ENCODE peak calls at places on chromosomes 13 and 19, in eight cellular contexts. One of them, this sample, is unnamed.

GRCh38 chr13:58630794-58631193 is 999.2 kb downstream of the PCDH17 start:
- DNase-seq in GM12891: no peak
- DNase-seq in GM12892: no peak
- DNase-seq in breast epithelium: no peak
- DNase-seq in stomach: no peak
- DNase-seq in HL-60: no peak
- DNase-seq in SK-N-SH: no peak
- DNase-seq in sigmoid colon: no peak
- DNase-seq in this sample: no peak

GRCh38 chr13:109610517-109610916 is 175.9 kb downstream of the IRS2 start:
- DNase-seq in GM12891: peak
- DNase-seq in GM12892: peak
- DNase-seq in breast epithelium: no peak
- DNase-seq in stomach: peak
- DNase-seq in HL-60: peak
- DNase-seq in SK-N-SH: peak
- DNase-seq in sigmoid colon: peak
- DNase-seq in this sample: no peak

GRCh38 chr13:95301135-95301946 is at the start of gene ABCC4:
- DNase-seq in GM12891: peak
- DNase-seq in GM12892: peak
- DNase-seq in breast epithelium: no peak
- DNase-seq in stomach: peak
- DNase-seq in HL-60: peak
- DNase-seq in SK-N-SH: peak
- DNase-seq in sigmoid colon: peak
- DNase-seq in this sample: peak

GRCh38 chr13:95049772-95050171 is 251.5 kb downstream of the ABCC4 start:
- DNase-seq in GM12891: no peak
- DNase-seq in GM12892: no peak
- DNase-seq in breast epithelium: no peak
- DNase-seq in stomach: no peak
- DNase-seq in HL-60: no peak
- DNase-seq in SK-N-SH: no peak
- DNase-seq in sigmoid colon: no peak
- DNase-seq in this sample: no peak

GRCh38 chr19:55113570-55114039 is 3.8 kb downstream of the PPP1R12C start:
- DNase-seq in GM12891: no peak
- DNase-seq in GM12892: peak
- DNase-seq in breast epithelium: peak
- DNase-seq in stomach: peak
- DNase-seq in HL-60: no peak
- DNase-seq in SK-N-SH: peak
- DNase-seq in sigmoid colon: peak
- DNase-seq in this sample: peak

GRCh38 chr13:108957369-108958012 is 328.1 kb downstream of the MYO16 start:
- DNase-seq in GM12891: no peak
- DNase-seq in GM12892: no peak
- DNase-seq in breast epithelium: no peak
- DNase-seq in stomach: no peak
- DNase-seq in HL-60: no peak
- DNase-seq in SK-N-SH: no peak
- DNase-seq in sigmoid colon: peak
- DNase-seq in this sample: peak

GRCh38 chr13:49986471-49986870 is 10.4 kb upstream of the TRIM13 start:
- DNase-seq in GM12891: no peak
- DNase-seq in GM12892: no peak
- DNase-seq in breast epithelium: no peak
- DNase-seq in stomach: no peak
- DNase-seq in HL-60: no peak
- DNase-seq in SK-N-SH: no peak
- DNase-seq in sigmoid colon: no peak
- DNase-seq in this sample: no peak

GRCh38 chr13:76222511-76222910 is 586.4 kb downstream of the LMO7 start:
- DNase-seq in GM12891: no peak
- DNase-seq in GM12892: no peak
- DNase-seq in breast epithelium: no peak
- DNase-seq in stomach: no peak
- DNase-seq in HL-60: no peak
- DNase-seq in SK-N-SH: no peak
- DNase-seq in sigmoid colon: no peak
- DNase-seq in this sample: no peak

GRCh38 chr13:99206873-99207272 is 6.2 kb downstream of the UBAC2 start:
- DNase-seq in GM12891: no peak
- DNase-seq in GM12892: no peak
- DNase-seq in breast epithelium: no peak
- DNase-seq in stomach: no peak
- DNase-seq in HL-60: no peak
- DNase-seq in SK-N-SH: no peak
- DNase-seq in sigmoid colon: no peak
- DNase-seq in this sample: no peak

GRCh38 chr13:46667687-46668281 is 114.8 kb downstream of the LRCH1 start:
- DNase-seq in GM12891: no peak
- DNase-seq in GM12892: no peak
- DNase-seq in breast epithelium: no peak
- DNase-seq in stomach: no peak
- DNase-seq in HL-60: no peak
- DNase-seq in SK-N-SH: no peak
- DNase-seq in sigmoid colon: no peak
- DNase-seq in this sample: no peak

GRCh38 chr19:46319620-46320019 is 22.8 kb downstream of the HIF3A start:
- DNase-seq in GM12891: no peak
- DNase-seq in GM12892: no peak
- DNase-seq in breast epithelium: no peak
- DNase-seq in stomach: no peak
- DNase-seq in HL-60: no peak
- DNase-seq in SK-N-SH: no peak
- DNase-seq in sigmoid colon: no peak
- DNase-seq in this sample: no peak

GRCh38 chr13:40506592-40507446 is 159.6 kb downstream of the FOXO1 start:
- DNase-seq in GM12891: no peak
- DNase-seq in GM12892: no peak
- DNase-seq in breast epithelium: no peak
- DNase-seq in stomach: no peak
- DNase-seq in HL-60: no peak
- DNase-seq in SK-N-SH: no peak
- DNase-seq in sigmoid colon: no peak
- DNase-seq in this sample: peak

GRCh38 chr13:37618554-37618953 is 20.0 kb upstream of the POSTN start:
- DNase-seq in GM12891: no peak
- DNase-seq in GM12892: no peak
- DNase-seq in breast epithelium: no peak
- DNase-seq in stomach: no peak
- DNase-seq in HL-60: no peak
- DNase-seq in SK-N-SH: no peak
- DNase-seq in sigmoid colon: no peak
- DNase-seq in this sample: peak

GRCh38 chr13:76799696-76800095 is 86.5 kb downstream of the KCTD12 start:
- DNase-seq in GM12891: no peak
- DNase-seq in GM12892: no peak
- DNase-seq in breast epithelium: no peak
- DNase-seq in stomach: no peak
- DNase-seq in HL-60: no peak
- DNase-seq in SK-N-SH: no peak
- DNase-seq in sigmoid colon: no peak
- DNase-seq in this sample: peak

GRCh38 chr13:60000081-60000480 is 163.6 kb downstream of the DIAPH3 start:
- DNase-seq in GM12891: no peak
- DNase-seq in GM12892: no peak
- DNase-seq in breast epithelium: no peak
- DNase-seq in stomach: no peak
- DNase-seq in HL-60: no peak
- DNase-seq in SK-N-SH: no peak
- DNase-seq in sigmoid colon: no peak
- DNase-seq in this sample: no peak

GRCh38 chr13:34730966-34731365 is 211.1 kb upstream of the NBEA start:
- DNase-seq in GM12891: no peak
- DNase-seq in GM12892: no peak
- DNase-seq in breast epithelium: no peak
- DNase-seq in stomach: no peak
- DNase-seq in HL-60: no peak
- DNase-seq in SK-N-SH: no peak
- DNase-seq in sigmoid colon: no peak
- DNase-seq in this sample: no peak

GRCh38 chr13:93775507-93776108 is 549.0 kb downstream of the GPC6 start:
- DNase-seq in GM12891: no peak
- DNase-seq in GM12892: no peak
- DNase-seq in breast epithelium: no peak
- DNase-seq in stomach: no peak
- DNase-seq in HL-60: no peak
- DNase-seq in SK-N-SH: no peak
- DNase-seq in sigmoid colon: no peak
- DNase-seq in this sample: no peak

GRCh38 chr19:35557539-35558399 is 5.7 kb downstream of the ATP4A start:
- DNase-seq in GM12891: peak
- DNase-seq in GM12892: no peak
- DNase-seq in breast epithelium: no peak
- DNase-seq in stomach: peak
- DNase-seq in HL-60: no peak
- DNase-seq in SK-N-SH: peak
- DNase-seq in sigmoid colon: no peak
- DNase-seq in this sample: peak

GRCh38 chr13:24254151-24254810 is 55.1 kb upstream of the C1QTNF9 start:
- DNase-seq in GM12891: no peak
- DNase-seq in GM12892: no peak
- DNase-seq in breast epithelium: no peak
- DNase-seq in stomach: no peak
- DNase-seq in HL-60: peak
- DNase-seq in SK-N-SH: no peak
- DNase-seq in sigmoid colon: peak
- DNase-seq in this sample: no peak

GRCh38 chr19:16372065-16372915 is 47.7 kb downstream of the KLF2 start:
- DNase-seq in GM12891: no peak
- DNase-seq in GM12892: no peak
- DNase-seq in breast epithelium: no peak
- DNase-seq in stomach: no peak
- DNase-seq in HL-60: no peak
- DNase-seq in SK-N-SH: no peak
- DNase-seq in sigmoid colon: peak
- DNase-seq in this sample: no peak

GRCh38 chr13:98542568-98543379 is 34.1 kb downstream of the STK24 start:
- DNase-seq in GM12891: no peak
- DNase-seq in GM12892: no peak
- DNase-seq in breast epithelium: no peak
- DNase-seq in stomach: no peak
- DNase-seq in HL-60: peak
- DNase-seq in SK-N-SH: no peak
- DNase-seq in sigmoid colon: peak
- DNase-seq in this sample: no peak

GRCh38 chr19:814108-815078 is 7.4 kb downstream of the PLPPR3 start:
- DNase-seq in GM12891: peak
- DNase-seq in GM12892: no peak
- DNase-seq in breast epithelium: no peak
- DNase-seq in stomach: no peak
- DNase-seq in HL-60: no peak
- DNase-seq in SK-N-SH: peak
- DNase-seq in sigmoid colon: no peak
- DNase-seq in this sample: no peak
- TF ChIP-seq POLR2AphosphoS5 in GM12891: peak
- TF ChIP-seq POLR2AphosphoS5 in GM12892: peak
- TF ChIP-seq POLR2AphosphoS5 in breast epithelium: no peak
- TF ChIP-seq POLR2AphosphoS5 in stomach: no peak
- TF ChIP-seq POLR2AphosphoS5 in HL-60: peak
- TF ChIP-seq POLR2AphosphoS5 in SK-N-SH: peak
- TF ChIP-seq POLR2AphosphoS5 in sigmoid colon: peak
- TF ChIP-seq POLR2AphosphoS5 in this sample: no peak

GRCh38 chr19:15170345-15170744 is 30.4 kb downstream of the NOTCH3 start:
- DNase-seq in GM12891: no peak
- DNase-seq in GM12892: no peak
- DNase-seq in breast epithelium: no peak
- DNase-seq in stomach: no peak
- DNase-seq in HL-60: no peak
- DNase-seq in SK-N-SH: no peak
- DNase-seq in sigmoid colon: no peak
- DNase-seq in this sample: no peak
- TF ChIP-seq POLR2AphosphoS5 in GM12891: no peak
- TF ChIP-seq POLR2AphosphoS5 in GM12892: no peak
- TF ChIP-seq POLR2AphosphoS5 in breast epithelium: no peak
- TF ChIP-seq POLR2AphosphoS5 in stomach: no peak
- TF ChIP-seq POLR2AphosphoS5 in HL-60: no peak
- TF ChIP-seq POLR2AphosphoS5 in SK-N-SH: no peak
- TF ChIP-seq POLR2AphosphoS5 in sigmoid colon: no peak
- TF ChIP-seq POLR2AphosphoS5 in this sample: no peak

GRCh38 chr19:33673996-33674395 is 52.2 kb downstream of the CHST8 start:
- DNase-seq in GM12891: no peak
- DNase-seq in GM12892: no peak
- DNase-seq in breast epithelium: no peak
- DNase-seq in stomach: peak
- DNase-seq in HL-60: no peak
- DNase-seq in SK-N-SH: peak
- DNase-seq in sigmoid colon: peak
- DNase-seq in this sample: no peak

GRCh38 chr19:33673258-33673875 is 51.6 kb downstream of the CHST8 start:
- DNase-seq in GM12891: no peak
- DNase-seq in GM12892: no peak
- DNase-seq in breast epithelium: no peak
- DNase-seq in stomach: peak
- DNase-seq in HL-60: no peak
- DNase-seq in SK-N-SH: no peak
- DNase-seq in sigmoid colon: no peak
- DNase-seq in this sample: no peak

GRCh38 chr19:33675501-33676124 is 53.9 kb downstream of the CHST8 start:
- DNase-seq in GM12891: no peak
- DNase-seq in GM12892: no peak
- DNase-seq in breast epithelium: no peak
- DNase-seq in stomach: peak
- DNase-seq in HL-60: no peak
- DNase-seq in SK-N-SH: no peak
- DNase-seq in sigmoid colon: peak
- DNase-seq in this sample: no peak

GRCh38 chr19:33676999-33677665 is 55.4 kb downstream of the CHST8 start:
- DNase-seq in GM12891: no peak
- DNase-seq in GM12892: no peak
- DNase-seq in breast epithelium: no peak
- DNase-seq in stomach: peak
- DNase-seq in HL-60: no peak
- DNase-seq in SK-N-SH: peak
- DNase-seq in sigmoid colon: peak
- DNase-seq in this sample: no peak

GRCh38 chr19:33674575-33675367 is 53.0 kb downstream of the CHST8 start:
- DNase-seq in GM12891: no peak
- DNase-seq in GM12892: no peak
- DNase-seq in breast epithelium: no peak
- DNase-seq in stomach: peak
- DNase-seq in HL-60: no peak
- DNase-seq in SK-N-SH: peak
- DNase-seq in sigmoid colon: peak
- DNase-seq in this sample: no peak
- TF ChIP-seq POLR2AphosphoS5 in GM12891: no peak
- TF ChIP-seq POLR2AphosphoS5 in GM12892: no peak
- TF ChIP-seq POLR2AphosphoS5 in breast epithelium: no peak
- TF ChIP-seq POLR2AphosphoS5 in stomach: no peak
- TF ChIP-seq POLR2AphosphoS5 in HL-60: no peak
- TF ChIP-seq POLR2AphosphoS5 in SK-N-SH: no peak
- TF ChIP-seq POLR2AphosphoS5 in sigmoid colon: no peak
- TF ChIP-seq POLR2AphosphoS5 in this sample: no peak

DNA sequence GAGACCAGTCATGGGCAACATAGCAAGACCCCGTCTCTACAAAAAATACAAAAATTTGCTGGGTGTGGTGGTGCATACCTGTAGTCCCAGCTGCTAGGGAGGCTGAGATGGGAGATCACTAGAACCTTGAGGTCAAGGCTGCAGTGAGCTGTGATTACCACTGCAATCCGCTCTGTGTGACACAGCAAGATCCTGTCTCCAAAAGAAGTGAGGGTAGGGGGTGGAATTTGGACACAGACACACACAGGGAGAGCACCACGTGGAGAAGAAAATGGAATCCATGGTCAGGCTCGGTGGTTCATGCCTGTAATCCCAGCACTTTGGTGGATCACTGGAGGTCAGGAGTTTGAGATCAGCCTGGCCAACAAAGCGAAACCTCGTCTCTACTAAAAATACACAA is 8.7 kb downstream of the TNFSF9 start:
- DNase-seq in GM12891: no peak
- DNase-seq in GM12892: no peak
- DNase-seq in breast epithelium: no peak
- DNase-seq in stomach: no peak
- DNase-seq in HL-60: no peak
- DNase-seq in SK-N-SH: no peak
- DNase-seq in sigmoid colon: no peak
- DNase-seq in this sample: no peak
- TF ChIP-seq POLR2AphosphoS5 in GM12891: peak
- TF ChIP-seq POLR2AphosphoS5 in GM12892: peak
- TF ChIP-seq POLR2AphosphoS5 in breast epithelium: no peak
- TF ChIP-seq POLR2AphosphoS5 in stomach: no peak
- TF ChIP-seq POLR2AphosphoS5 in HL-60: no peak
- TF ChIP-seq POLR2AphosphoS5 in SK-N-SH: no peak
- TF ChIP-seq POLR2AphosphoS5 in sigmoid colon: no peak
- TF ChIP-seq POLR2AphosphoS5 in this sample: no peak

This sample was measured in endothelial cell of umbilical vein.